ENCODE peak calls at places on chromosomes 7 and 10, in seven cellular contexts. F, N, U, E, Z, K and W are unnamed samples.

GRCh38 chr10:90960355-90960814 is 39.5 kb upstream of the ANKRD1 start:
- DNase-seq in K (peak; percentile 59), U (peak; percentile 77), N (peak; percentile 75), E (no peak), Z (no peak), F (peak; percentile 76), W (peak; percentile 87)

GRCh38 chr10:43820663-43821062 is 172.0 kb upstream of the ZNF32 start:
- DNase-seq in F (no peak), K (no peak), N (peak; percentile 30), U (no peak), Z (no peak), E (no peak), W (peak; percentile 42)

GRCh38 chr10:78292987-78293865 is 259.6 kb downstream of the RPS24 start:
- DNase-seq in F (no peak), N (no peak), Z (no peak), K (no peak), U (no peak), E (no peak), W (no peak)

GRCh38 chr7:101792051-101792651 is 25.3 kb upstream of the CUX1 start:
- DNase-seq in N (peak; percentile 61), E (no peak), F (peak; percentile 35), U (peak; percentile 26), K (peak; percentile 74), Z (no peak), W (peak; percentile 91)

GRCh38 chr7:115135769-115136410 is 214.0 kb downstream of the MDFIC start:
- DNase-seq in F (peak; percentile 80), Z (no peak), K (no peak), U (no peak), E (no peak), N (no peak), W (no peak)

GRCh38 chr7:92835140-92835850 is 1.1 kb downstream of the CDK6 start:
- DNase-seq in E (peak; percentile 75), Z (peak; percentile 72), N (peak; percentile 82), F (peak; percentile 62), K (peak; percentile 60), U (no peak), W (peak; percentile 78)

GRCh38 chr7:70374772-70375533 is 757.0 kb upstream of the GALNT17 start:
- DNase-seq in K (no peak), F (no peak), Z (no peak), E (no peak), U (no peak), N (no peak), W (peak; percentile 46)

GRCh38 chr7:136018104-136018503 is 40.9 kb upstream of the MTPN start:
- DNase-seq in K (no peak), Z (no peak), E (no peak), F (peak; percentile 12), N (peak; percentile 42), U (no peak), W (peak; percentile 12)

GRCh38 chr10:32256613-32257437 is 90.1 kb downstream of the EPC1 start:
- DNase-seq in F (peak; percentile 47), K (peak; percentile 68), N (peak; percentile 58), Z (peak; percentile 57), E (peak; percentile 74), U (no peak), W (peak; percentile 35)

GRCh38 chr7:12583181-12583580 is 12.7 kb downstream of the SCIN start:
- DNase-seq in K (no peak), E (no peak), N (no peak), Z (no peak), F (no peak), U (no peak), W (peak; percentile 51)

GRCh38 chr7:157673573-157673972 is 336.8 kb downstream of the DNAJB6 start:
- DNase-seq in U (no peak), N (no peak), E (no peak), K (no peak), F (no peak), Z (no peak), W (no peak)

GRCh38 chr10:12201543-12201942 is 5.6 kb downstream of the CDC123 start:
- DNase-seq in U (no peak), K (no peak), N (no peak), Z (no peak), F (no peak), E (no peak), W (no peak)

GRCh38 chr7:154343778-154344412 is 291.7 kb downstream of the DPP6 start:
- DNase-seq in F (no peak), E (no peak), U (no peak), K (no peak), Z (no peak), N (no peak), W (no peak)

GRCh38 chr7:41130021-41130420 is 572.9 kb downstream of the INHBA start:
- DNase-seq in N (no peak), E (no peak), F (no peak), K (peak; percentile 22), Z (no peak), U (no peak), W (no peak)

GRCh38 chr7:35446091-35446490 is 192.2 kb upstream of the TBX20 start:
- DNase-seq in U (no peak), N (no peak), E (no peak), F (no peak), Z (no peak), K (no peak), W (no peak)

GRCh38 chr10:3924344-3924743 is 139.3 kb upstream of the KLF6 start:
- DNase-seq in E (no peak), U (peak; percentile 84), K (no peak), Z (no peak), F (peak; percentile 68), N (peak; percentile 94), W (peak; percentile 88)

GRCh38 chr7:3430588-3430987 is 129.5 kb downstream of the SDK1 start:
- DNase-seq in N (no peak), Z (no peak), K (no peak), U (no peak), E (no peak), F (no peak), W (no peak)

GRCh38 chr10:17041626-17042520 is 87.7 kb downstream of the CUBN start:
- DNase-seq in K (no peak), F (peak; percentile 5), Z (no peak), N (no peak), E (no peak), U (no peak), W (no peak)
- TF ChIP-seq CTCF in K (no peak), F (no peak), Z (no peak), N (no peak), E (no peak), U (no peak), W (no peak)

GRCh38 chr10:49621561-49621960 is 7.7 kb downstream of the CHAT start:
- DNase-seq in U (no peak), E (no peak), Z (no peak), K (no peak), N (no peak), F (no peak), W (no peak)
- TF ChIP-seq CTCF in U (no peak), E (no peak), Z (no peak), K (no peak), N (no peak), F (no peak), W (no peak)

DNA sequence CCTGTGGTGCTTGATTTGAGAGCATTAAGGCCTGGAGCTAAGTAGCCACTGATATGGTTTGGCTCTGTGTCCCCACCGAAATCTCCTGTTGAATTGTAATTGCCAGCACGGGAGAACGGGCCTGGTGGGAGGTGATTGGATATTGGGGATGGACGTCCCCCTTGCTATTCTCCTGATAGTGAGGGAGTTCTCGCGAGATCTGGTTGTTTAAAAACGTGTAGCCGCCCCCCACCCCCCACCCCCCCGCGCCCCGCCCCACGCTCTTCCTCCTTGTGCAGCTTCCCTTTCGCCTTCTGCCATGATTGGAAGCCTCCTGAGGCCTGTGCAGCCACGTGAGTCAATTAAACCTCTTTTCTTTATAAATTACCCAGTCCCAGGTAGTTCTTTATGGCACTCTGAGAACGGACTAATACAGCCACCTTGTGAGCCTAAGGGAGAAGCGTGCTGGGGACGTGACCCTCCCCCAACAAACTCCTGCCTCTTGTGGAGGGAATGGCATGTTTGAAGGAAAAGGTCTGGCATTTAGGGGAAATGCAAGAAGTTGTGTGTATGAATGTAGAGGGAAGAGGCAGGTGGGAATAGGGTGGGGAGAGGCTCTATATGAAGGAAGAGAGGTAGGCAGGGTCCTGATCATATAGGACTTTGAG is 118.0 kb upstream of the KMT2C start:
- DNase-seq in Z (no peak), F (no peak), N (no peak), K (no peak), U (no peak), E (no peak), W (no peak)
- TF ChIP-seq CTCF in Z (no peak), F (no peak), N (no peak), K (no peak), U (no peak), E (no peak), W (no peak)

DNA sequence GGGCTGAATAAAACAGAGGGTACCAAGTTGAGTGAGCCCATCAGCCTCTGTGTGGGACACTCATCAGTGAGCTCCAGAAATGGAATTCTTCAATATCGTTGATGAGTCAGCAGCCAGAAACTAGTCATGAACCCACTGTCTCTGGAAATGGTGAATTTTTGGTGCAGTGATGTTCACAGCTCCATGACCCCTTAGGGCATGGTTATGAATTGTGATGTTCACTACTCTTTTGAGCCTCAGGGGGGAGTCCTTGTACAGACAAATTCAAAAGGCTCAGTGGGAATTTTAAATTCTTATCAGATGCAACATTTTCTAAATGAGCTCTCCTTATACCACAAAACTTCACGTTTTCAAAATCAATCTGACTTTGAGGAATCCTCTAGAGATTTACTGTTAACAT is 335.7 kb downstream of the PHTF2 start:
- DNase-seq in N (peak; percentile 60), U (peak; percentile 51), K (no peak), E (no peak), F (peak; percentile 63), Z (peak; percentile 19), W (peak; percentile 77)
- TF ChIP-seq CTCF in N (peak; percentile 53), U (peak; percentile 61), K (peak; percentile 33), E (peak; percentile 43), F (peak; percentile 65), Z (peak; percentile 32), W (peak; percentile 80)

DNA sequence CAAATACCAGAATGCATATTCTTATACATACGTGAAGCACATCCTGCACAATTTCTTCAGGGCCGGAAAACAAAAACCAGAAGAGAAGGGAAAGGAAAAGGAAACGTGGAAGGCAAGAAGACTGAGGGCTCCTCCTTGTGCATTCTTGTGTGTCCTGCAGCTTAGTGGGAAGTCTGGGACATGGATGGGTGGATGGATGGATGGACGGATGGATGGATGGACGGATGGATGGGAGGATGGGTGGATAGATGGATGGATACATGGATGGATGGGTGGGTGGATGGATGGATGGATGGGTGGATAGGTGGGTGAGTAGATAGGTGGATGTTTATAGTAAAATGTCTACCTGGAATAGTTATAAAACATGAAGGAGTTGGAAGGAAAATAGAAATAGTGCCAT is 30.8 kb upstream of the SLC35B4 start:
- DNase-seq in U (no peak), N (no peak), E (no peak), F (no peak), K (no peak), Z (no peak), W (no peak)
- TF ChIP-seq CTCF in U (peak; percentile 3), N (no peak), E (no peak), F (peak; percentile 13), K (no peak), Z (no peak), W (peak; percentile 23)

DNA sequence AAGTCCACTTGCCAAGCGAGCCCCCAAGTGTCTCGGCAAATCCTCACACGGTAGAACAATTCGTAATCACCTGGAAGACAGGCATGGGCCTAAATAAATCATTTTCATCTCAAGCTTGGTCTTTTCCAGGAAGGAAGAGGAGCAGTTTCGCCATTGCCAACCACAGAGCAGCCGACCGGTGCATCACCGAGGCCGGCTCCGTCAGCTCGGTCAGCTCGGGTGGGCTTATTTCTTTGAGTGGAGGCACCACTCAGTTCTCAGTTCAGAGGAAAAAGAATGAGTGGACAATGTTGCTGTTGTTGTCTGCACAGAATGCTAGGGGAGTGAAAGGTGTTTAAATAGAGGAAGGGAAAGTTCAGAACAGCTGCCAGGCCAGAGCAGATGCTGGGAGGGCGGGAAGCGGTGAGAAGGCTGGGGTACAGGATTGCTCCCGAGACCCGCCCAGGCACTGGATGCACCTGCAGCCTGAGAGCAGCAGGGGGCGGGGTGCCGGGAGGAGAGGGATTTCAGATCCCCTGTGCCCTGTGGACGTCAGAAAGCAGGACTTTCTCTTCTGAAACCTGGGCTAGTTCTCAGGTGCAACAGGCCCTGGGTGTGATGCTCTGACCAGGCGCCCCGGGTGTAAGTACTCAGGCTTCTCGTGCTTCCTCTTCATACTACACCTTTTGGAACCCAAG is 17.7 kb upstream of the IGFBP3 start:
- DNase-seq in Z (no peak), E (no peak), N (no peak), K (no peak), F (no peak), U (no peak), W (no peak)
- TF ChIP-seq CTCF in Z (peak; percentile 8), E (no peak), N (peak; percentile 3), K (no peak), F (peak; percentile 41), U (no peak), W (no peak)